ENCODE peak calls at places on chromosomes 3 and 15, in eight cellular contexts. M is pulmonary artery endothelial cell, S is KG1, F is C1 segment of cervical spinal cord, W is HTR-8/SVneo, A is lung, K is adipocyte, N is neural crest cell. G is an unnamed sample.

GRCh38 chr3:159451067-159451466 is 537.6 kb upstream of the IL12A start:
- DNase-seq in M (no peak), F (no peak), K (no peak), N (no peak), A (no peak), W (no peak), S (no peak), G (no peak)

GRCh38 chr3:185779461-185779860 is 45.4 kb downstream of the IGF2BP2 start:
- DNase-seq in A (no peak), N (no peak), M (no peak), F (no peak), K (no peak), W (no peak), S (no peak), G (no peak)

GRCh38 chr15:35519536-35520149 is 26.3 kb downstream of the DPH6 start:
- DNase-seq in M (peak; percentile 17), K (peak; percentile 87), F (no peak), S (peak; percentile 11), W (peak; percentile 7), A (no peak), N (no peak), G (no peak)

GRCh38 chr3:192409838-192410683 is 317.3 kb downstream of the FGF12 start:
- DNase-seq in K (no peak), F (peak; percentile 10), A (no peak), M (no peak), S (no peak), N (peak; percentile 22), W (peak; percentile 39), G (no peak)

GRCh38 chr15:29133791-29134190 is 135.8 kb downstream of the NSMCE3 start:
- DNase-seq in S (no peak), M (no peak), N (no peak), A (no peak), W (no peak), K (no peak), F (no peak), G (no peak)

GRCh38 chr3:113534365-113534764 is 2.0 kb downstream of the SIDT1 start:
- DNase-seq in W (no peak), S (no peak), F (no peak), M (no peak), A (no peak), N (no peak), K (no peak), G (no peak)

GRCh38 chr3:158220575-158220974 is 110.7 kb downstream of the RSRC1 start:
- DNase-seq in M (no peak), A (no peak), W (no peak), F (no peak), K (no peak), N (no peak), S (no peak), G (no peak)

GRCh38 chr15:88509321-88509720 is 37.2 kb downstream of the DET1 start:
- DNase-seq in M (no peak), A (no peak), F (no peak), N (no peak), S (no peak), W (no peak), K (no peak), G (no peak)

GRCh38 chr15:29740692-29741311 is 81.5 kb downstream of the TJP1 start:
- DNase-seq in K (no peak), M (no peak), S (no peak), F (no peak), A (no peak), N (no peak), W (no peak), G (no peak)